ENCODE peak calls at places on chromosome 17, in four cellular contexts. E is gastrocnemius medialis, D is heart left ventricle, Y is neural progenitor cell. P is an unnamed sample. For H3K4me1, the result is how much of the 10 kb centered on the place peaks cover.

GRCh38 chr17:11389583-11389982 is 148.6 kb downstream of the SHISA6 start:
- DNase-seq in E (no peak), D (no peak), Y (no peak), P (no peak)

GRCh38 chr17:31388770-31389672 is 2.5 kb upstream of the RAB11FIP4 start:
- DNase-seq in E (no peak), D (no peak), Y (peak), P (peak)

GRCh38 chr17:35569405-35569804 is 8.8 kb upstream of the SLFN14 start:
- DNase-seq in E (no peak), D (no peak), Y (no peak), P (no peak)

GRCh38 chr17:39568710-39569109 is 39.0 kb downstream of the NEUROD2 start:
- DNase-seq in E (no peak), D (no peak), Y (no peak), P (no peak)

GRCh38 chr17:69508814-69509213 is 94.3 kb downstream of the MAP2K6 start:
- DNase-seq in E (no peak), D (no peak), Y (no peak), P (no peak)

GRCh38 chr17:65163990-65164495 is 26.9 kb downstream of the RGS9 start:
- DNase-seq in E (no peak), D (no peak), Y (no peak), P (no peak)

GRCh38 chr17:78013683-78014467 is 55.4 kb downstream of the TNRC6C start:
- DNase-seq in E (no peak), D (no peak), Y (peak), P (no peak)

GRCh38 chr17:4808378-4808767 is 1.4 kb downstream of the PLD2 start:
- DNase-seq in E (no peak), D (peak), Y (no peak), P (peak)

GRCh38 chr17:43983515-43984411 is 20.7 kb upstream of the NAGS start:
- DNase-seq in E (no peak), D (peak), Y (peak), P (no peak)

GRCh38 chr17:11935734-11936406 is 61.4 kb downstream of the ZNF18 start:
- DNase-seq in E (no peak), D (peak), Y (peak), P (peak)

GRCh38 chr17:7466644-7467341 is 12.6 kb downstream of the ZBTB4 start:
- DNase-seq in E (peak), D (peak), Y (no peak), P (peak)

GRCh38 chr17:46071796-46072195 is 72.7 kb downstream of the STH start:
- DNase-seq in E (no peak), D (no peak), Y (peak), P (no peak)

GRCh38 chr17:13038931-13039665 is 21.3 kb upstream of the ELAC2 start:
- DNase-seq in E (no peak), D (no peak), Y (no peak), P (no peak)

GRCh38 chr17:68461589-68461988 is 4.3 kb upstream of the WIPI1 start:
- DNase-seq in E (peak), D (peak), Y (no peak), P (no peak)

GRCh38 chr17:29766796-29767327 is 144.2 kb upstream of the CORO6 start:
- DNase-seq in E (no peak), D (no peak), Y (no peak), P (no peak)

GRCh38 chr17:12928736-12929135 is 89.1 kb downstream of the ELAC2 start:
- DNase-seq in E (no peak), D (no peak), Y (peak), P (no peak)

GRCh38 chr17:3531266-3532101 is 26.1 kb downstream of the TRPV3 start:
- DNase-seq in E (no peak), D (peak), Y (no peak), P (peak)

GRCh38 chr17:48013876-48014602 is 23.6 kb downstream of the COPZ2 start:
- DNase-seq in E (no peak), D (no peak), Y (peak), P (no peak)

GRCh38 chr17:193841-194806 is 12.7 kb upstream of the DOC2B start:
- DNase-seq in E (no peak), D (no peak), Y (no peak), P (no peak)

GRCh38 chr17:47978324-47978723 is 7.4 kb downstream of the CDK5RAP3 start:
- DNase-seq in E (peak), D (peak), Y (peak), P (peak)

GRCh38 chr17:82884923-82885322 is 45.1 kb upstream of the ZNF750 start:
- DNase-seq in E (no peak), D (peak), Y (no peak), P (no peak)

GRCh38 chr17:15231851-15232516 is 33.1 kb downstream of the PMP22 start:
- DNase-seq in E (no peak), D (no peak), Y (no peak), P (no peak)

GRCh38 chr17:70636517-70637133 is 467.3 kb downstream of the KCNJ2 start:
- DNase-seq in E (no peak), D (no peak), Y (peak), P (peak)

GRCh38 chr17:70181376-70181775 is 12.0 kb downstream of the KCNJ2 start:
- DNase-seq in E (peak), D (no peak), Y (no peak), P (no peak)

GRCh38 chr17:79613195-79613517 is 2.3 kb upstream of the RBFOX3 start:
- DNase-seq in E (no peak), D (no peak), Y (no peak), P (no peak)

GRCh38 chr17:11797803-11798202 is 199.5 kb downstream of the ZNF18 start:
- DNase-seq in E (no peak), D (no peak), Y (no peak), P (no peak)

GRCh38 chr17:2174048-2174447 is 119.1 kb downstream of the HIC1 start:
- DNase-seq in E (no peak), D (no peak), Y (no peak), P (no peak)

GRCh38 chr17:2174471-2175293 is 119.8 kb downstream of the HIC1 start:
- DNase-seq in E (peak), D (peak), Y (no peak), P (peak)

GRCh38 chr17:2177235-2177811 is 122.4 kb downstream of the HIC1 start:
- DNase-seq in E (no peak), D (no peak), Y (no peak), P (no peak)

GRCh38 chr17:2176484-2177175 is 121.7 kb downstream of the HIC1 start:
- DNase-seq in E (peak), D (peak), Y (no peak), P (peak)

DNA sequence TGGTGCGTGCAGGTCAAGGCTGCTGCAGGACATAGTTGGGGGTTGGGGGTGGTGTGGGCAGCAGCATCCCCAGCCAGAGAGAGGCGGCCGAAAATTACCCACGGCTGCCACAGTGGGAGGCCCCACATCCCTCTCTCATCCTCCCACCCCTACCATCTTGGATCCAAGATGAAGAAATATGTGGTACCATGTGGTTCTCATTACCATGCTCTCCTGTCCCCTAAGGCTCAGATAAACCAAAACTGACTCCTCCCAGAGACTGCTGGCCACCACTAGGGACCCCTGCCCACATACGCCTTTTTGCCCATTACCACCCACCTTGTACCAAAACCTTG is 120.4 kb downstream of the HIC1 start:
- DNase-seq in E (no peak), D (no peak), Y (no peak), P (no peak)
- H3K4me1 ChIP-seq in E (half or more), D (under half), Y (under half), P (half or more)

GRCh38 chr17:55783684-55784245 is 32.9 kb downstream of the PCTP start:
- DNase-seq in E (peak), D (peak), Y (no peak), P (peak)

GRCh38 chr17:55785181-55785580 is 34.3 kb downstream of the PCTP start:
- DNase-seq in E (no peak), D (no peak), Y (no peak), P (no peak)

GRCh38 chr17:55784666-55785065 is 33.8 kb downstream of the PCTP start:
- DNase-seq in E (no peak), D (no peak), Y (no peak), P (no peak)
- H3K27ac ChIP-seq in E (peak), D (no peak), Y (no peak), P (no peak)

GRCh38 chr17:80984749-80985148 is 6.9 kb upstream of the CHMP6 start:
- DNase-seq in E (no peak), D (no peak), Y (peak), P (no peak)
- TF ChIP-seq CTCF in E (no peak), D (no peak), Y (peak), P (no peak)

GRCh38 chr17:75396781-75397180 is 8.7 kb downstream of the GRB2 start:
- DNase-seq in E (no peak), D (no peak), Y (no peak), P (no peak)

GRCh38 chr17:75394332-75394918 is 11.1 kb downstream of the GRB2 start:
- DNase-seq in E (no peak), D (no peak), Y (no peak), P (no peak)

GRCh38 chr17:75398279-75398678 is 7.2 kb downstream of the GRB2 start:
- DNase-seq in E (no peak), D (no peak), Y (no peak), P (no peak)

GRCh38 chr17:75396025-75396424 is 9.5 kb downstream of the GRB2 start:
- DNase-seq in E (no peak), D (no peak), Y (no peak), P (no peak)

GRCh38 chr17:75397217-75397616 is 8.3 kb downstream of the GRB2 start:
- DNase-seq in E (no peak), D (no peak), Y (no peak), P (no peak)
- H3K4me1 ChIP-seq in E (under half), D (under half), Y (under half), P (half or more)

GRCh38 chr17:64016248-64016784 is 4.1 kb downstream of the ICAM2 start:
- DNase-seq in E (no peak), D (no peak), Y (no peak), P (no peak)
- H3K27ac ChIP-seq in E (peak), D (peak), Y (no peak), P (peak)

GRCh38 chr17:28675980-28676379 is 14.0 kb downstream of the SUPT6H start:
- DNase-seq in E (no peak), D (no peak), Y (no peak), P (no peak)
- TF ChIP-seq CTCF in E (no peak), D (peak), Y (peak), P (no peak)

GRCh38 chr17:17693253-17693954 is 12.1 kb downstream of the RAI1 start:
- DNase-seq in E (no peak), D (peak), Y (peak), P (no peak)
- H3K4me1 ChIP-seq in E (half or more), D (under half), Y (under half), P (half or more)

DNA sequence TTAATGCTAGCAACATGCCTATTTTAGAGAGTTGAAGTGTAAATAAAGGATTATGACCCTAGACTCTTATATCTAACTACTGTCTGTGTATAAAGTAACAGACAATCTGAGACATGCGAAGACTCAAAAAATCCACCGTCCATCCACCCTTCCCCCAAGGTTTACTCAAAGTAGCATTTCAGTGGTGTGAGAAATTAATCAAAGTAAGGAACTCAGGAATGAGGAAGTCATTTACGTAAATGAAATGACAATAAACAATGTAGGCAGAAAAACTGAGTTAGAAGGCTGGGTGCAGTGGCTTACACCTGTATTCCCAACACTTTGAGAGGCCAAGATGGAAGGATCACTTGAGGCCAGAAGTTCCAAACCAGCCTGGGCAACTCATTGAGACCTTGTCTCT is 19.8 kb upstream of the NTN1 start:
- DNase-seq in E (no peak), D (no peak), Y (no peak), P (no peak)
- H3K27ac ChIP-seq in E (no peak), D (no peak), Y (no peak), P (no peak)

GRCh38 chr17:42027961-42028790 is 8.3 kb downstream of the NKIRAS2 start:
- DNase-seq in E (no peak), D (no peak), Y (peak), P (no peak)

GRCh38 chr17:42026821-42027539 is 7.1 kb downstream of the NKIRAS2 start:
- DNase-seq in E (no peak), D (no peak), Y (peak), P (no peak)

GRCh38 chr17:42023524-42024349 is 3.8 kb downstream of the NKIRAS2 start:
- DNase-seq in E (no peak), D (peak), Y (no peak), P (no peak)

GRCh38 chr17:42027540-42027889 is 7.6 kb downstream of the NKIRAS2 start:
- DNase-seq in E (no peak), D (no peak), Y (no peak), P (no peak)

DNA sequence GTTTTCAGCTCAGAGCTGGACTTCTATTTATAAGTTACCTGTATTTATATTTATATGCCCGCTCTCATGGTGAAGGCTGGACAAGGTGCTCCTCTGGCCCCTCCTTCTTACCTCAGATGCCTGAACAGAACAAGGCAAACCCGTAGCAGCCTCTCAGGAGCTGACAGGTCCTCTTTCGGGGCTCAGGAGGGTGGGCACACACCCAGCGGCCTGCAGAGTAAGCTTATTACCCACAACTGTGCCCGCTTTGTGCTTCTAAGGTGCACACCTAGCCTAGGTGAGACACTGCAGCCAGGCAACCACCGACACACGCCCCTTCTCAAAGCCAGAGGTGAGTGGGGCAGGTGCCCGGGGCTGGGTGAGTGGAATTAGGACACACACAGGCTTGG is 5.3 kb downstream of the NKIRAS2 start:
- DNase-seq in E (no peak), D (no peak), Y (no peak), P (no peak)
- TF ChIP-seq CTCF in E (peak), D (no peak), Y (no peak), P (no peak)